ENCODE peak calls at places on chromosomes 3 and 15, in eight cellular contexts. W is uterus, O is mesothelial cell of epicardium, Y is AG04450, M is fibroblast of mammary gland, E is progenitor cell of endocrine pancreas, X is lung, I is body of pancreas. B is an unnamed sample.

GRCh38 chr3:67647390-67647878 is 7.0 kb downstream of the SUCLG2 start:
- DNase-seq in X (peak), M (peak), O (no peak), W (no peak), I (peak), E (no peak), Y (peak), B (no peak)

GRCh38 chr3:147408180-147409105 is 722 bp upstream of the ZIC1 start:
- DNase-seq in W (no peak), M (no peak), X (no peak), Y (no peak), I (no peak), O (no peak), E (no peak), B (no peak)

GRCh38 chr3:51024765-51025681 is 350.3 kb downstream of the DOCK3 start:
- DNase-seq in E (no peak), M (no peak), I (peak), O (no peak), X (no peak), Y (no peak), W (peak), B (no peak)

GRCh38 chr15:95922431-95922830 is 408.1 kb upstream of the NR2F2 start:
- DNase-seq in I (peak), O (no peak), Y (no peak), W (no peak), X (no peak), E (no peak), M (peak), B (no peak)

GRCh38 chr3:55654123-55654787 is 167.1 kb upstream of the WNT5A start:
- DNase-seq in M (no peak), Y (no peak), W (no peak), E (no peak), I (no peak), O (no peak), X (no peak), B (no peak)

GRCh38 chr3:24240306-24240705 is 254.3 kb downstream of the THRB start:
- DNase-seq in I (no peak), X (no peak), O (no peak), E (no peak), Y (no peak), W (no peak), M (no peak), B (no peak)

GRCh38 chr15:77069521-77070121 is 1.3 kb downstream of the TSPAN3 start:
- DNase-seq in E (no peak), I (peak), M (no peak), Y (no peak), O (no peak), X (peak), W (no peak), B (no peak)

GRCh38 chr3:113279686-113280085 is 68.3 kb downstream of the BOC start:
- DNase-seq in M (no peak), E (no peak), I (no peak), X (no peak), O (no peak), W (no peak), Y (no peak), B (no peak)

GRCh38 chr15:51234181-51234927 is 104.0 kb downstream of the CYP19A1 start:
- DNase-seq in W (no peak), Y (no peak), E (no peak), O (no peak), I (no peak), X (no peak), M (peak), B (no peak)

GRCh38 chr15:37019479-37020433 is 80.6 kb downstream of the MEIS2 start:
- DNase-seq in W (no peak), X (peak), Y (no peak), E (no peak), I (peak), M (peak), O (no peak), B (no peak)

GRCh38 chr15:64216722-64217428 is 54.1 kb upstream of the PPIB start:
- DNase-seq in Y (no peak), X (no peak), I (peak), M (peak), W (no peak), O (no peak), E (no peak), B (no peak)

DNA sequence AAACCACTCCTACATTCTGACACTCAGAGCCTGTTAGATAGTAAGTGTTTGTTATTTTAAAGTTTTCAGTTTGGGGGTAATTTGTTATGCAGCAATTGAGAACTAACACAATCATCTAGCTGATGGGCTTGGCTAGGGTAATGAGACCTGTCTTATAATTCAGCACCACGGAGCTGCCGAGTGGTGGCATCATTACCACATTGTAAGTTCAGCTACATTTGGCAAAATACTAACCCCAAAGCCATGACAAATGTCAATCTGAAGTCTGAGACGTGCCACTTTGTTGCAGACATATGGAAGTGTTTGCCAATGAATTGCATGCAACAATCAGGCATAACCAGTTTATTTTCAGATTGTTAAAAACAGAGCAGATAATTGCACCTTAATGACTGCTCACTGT is 52.7 kb downstream of the KLHL6 start:
- DNase-seq in E (no peak), X (no peak), M (no peak), Y (no peak), O (no peak), W (no peak), I (no peak), B (no peak)
- TF ChIP-seq CTCF in E (no peak), X (peak), M (peak), Y (peak), O (no peak), W (no peak), I (no peak), B (no peak)

GRCh38 chr15:57667171-57667924 is 39.2 kb upstream of the POLR2M start:
- DNase-seq in X (no peak), E (no peak), O (peak), W (peak), M (peak), Y (peak), I (peak), B (no peak)
- TF ChIP-seq CTCF in X (no peak), E (peak), O (no peak), W (peak), M (peak), Y (peak), I (no peak), B (peak)

GRCh38 chr3:143895805-143896204 is 47.5 kb upstream of the SLC9A9 start:
- DNase-seq in X (no peak), W (no peak), O (no peak), I (no peak), Y (no peak), E (no peak), M (peak), B (no peak)
- TF ChIP-seq CTCF in X (no peak), W (no peak), O (peak), I (no peak), Y (peak), E (peak), M (peak), B (peak)

GRCh38 chr3:135203026-135203425 is 408.0 kb downstream of the EPHB1 start:
- DNase-seq in W (no peak), O (no peak), E (no peak), M (no peak), X (no peak), I (no peak), Y (no peak), B (no peak)
- TF ChIP-seq CTCF in W (no peak), O (no peak), E (no peak), M (no peak), X (no peak), I (no peak), Y (no peak), B (no peak)

GRCh38 chr3:128914966-128915645 is 35.7 kb downstream of the ACAD9 start:
- DNase-seq in X (no peak), Y (no peak), M (no peak), O (no peak), I (no peak), E (no peak), W (no peak), B (no peak)

GRCh38 chr3:128919988-128920387 is 40.6 kb downstream of the ACAD9 start:
- DNase-seq in X (no peak), Y (no peak), I (no peak), E (no peak), O (no peak), M (no peak), W (no peak), B (no peak)

GRCh38 chr3:128922804-128923459 is 43.5 kb downstream of the ACAD9 start:
- DNase-seq in M (no peak), O (no peak), W (no peak), E (no peak), X (no peak), Y (no peak), I (no peak), B (no peak)

GRCh38 chr3:128911911-128912310 is 32.5 kb downstream of the ACAD9 start:
- DNase-seq in E (no peak), X (no peak), I (no peak), W (no peak), O (no peak), M (no peak), Y (no peak), B (no peak)

GRCh38 chr3:128917291-128917690 is 37.9 kb downstream of the ACAD9 start:
- DNase-seq in I (no peak), X (no peak), W (no peak), E (no peak), O (no peak), Y (no peak), M (no peak), B (no peak)
- TF ChIP-seq CTCF in I (no peak), X (no peak), W (no peak), E (no peak), O (no peak), Y (peak), M (no peak), B (no peak)

GRCh38 chr3:7074217-7074616 is 213.3 kb downstream of the GRM7 start:
- DNase-seq in X (no peak), M (no peak), I (no peak), E (no peak), W (no peak), O (no peak), Y (no peak), B (no peak)

GRCh38 chr3:7070461-7070860 is 209.5 kb downstream of the GRM7 start:
- DNase-seq in M (no peak), X (no peak), O (no peak), E (no peak), Y (no peak), I (no peak), W (no peak), B (no peak)

GRCh38 chr3:7075120-7075519 is 214.2 kb downstream of the GRM7 start:
- DNase-seq in W (no peak), I (no peak), Y (no peak), O (no peak), E (no peak), X (no peak), M (no peak), B (no peak)

DNA sequence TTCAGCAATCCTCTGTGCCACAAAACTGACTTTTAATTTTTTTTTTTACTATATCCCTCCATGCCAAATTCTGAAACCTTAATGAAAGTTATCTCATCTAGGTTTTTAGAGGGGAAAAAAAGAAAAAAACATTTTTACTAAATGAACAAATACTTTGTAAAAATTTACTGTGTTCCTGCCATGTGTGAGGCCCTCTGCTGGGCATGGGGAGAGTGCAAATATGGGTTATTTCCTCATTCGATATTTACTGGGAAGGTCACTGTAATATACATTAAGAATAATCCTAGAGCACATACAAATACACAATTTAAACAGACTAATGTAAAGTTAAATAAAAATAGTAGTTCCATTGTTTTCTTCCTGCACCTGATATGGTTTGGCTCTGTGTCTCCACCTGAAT is 215.0 kb downstream of the GRM7 start:
- DNase-seq in X (no peak), I (no peak), Y (no peak), O (no peak), E (no peak), W (no peak), M (no peak), B (no peak)
- TF ChIP-seq CTCF in X (no peak), I (no peak), Y (no peak), O (no peak), E (peak), W (no peak), M (no peak), B (peak)

GRCh38 chr3:174767406-174767805 is 91.7 kb upstream of the NAALADL2 start:
- DNase-seq in O (no peak), M (peak), I (no peak), E (no peak), Y (no peak), W (no peak), X (no peak), B (no peak)

GRCh38 chr3:174767853-174768382 is 91.2 kb upstream of the NAALADL2 start:
- DNase-seq in I (no peak), M (peak), X (no peak), O (no peak), Y (no peak), E (no peak), W (no peak), B (no peak)

DNA sequence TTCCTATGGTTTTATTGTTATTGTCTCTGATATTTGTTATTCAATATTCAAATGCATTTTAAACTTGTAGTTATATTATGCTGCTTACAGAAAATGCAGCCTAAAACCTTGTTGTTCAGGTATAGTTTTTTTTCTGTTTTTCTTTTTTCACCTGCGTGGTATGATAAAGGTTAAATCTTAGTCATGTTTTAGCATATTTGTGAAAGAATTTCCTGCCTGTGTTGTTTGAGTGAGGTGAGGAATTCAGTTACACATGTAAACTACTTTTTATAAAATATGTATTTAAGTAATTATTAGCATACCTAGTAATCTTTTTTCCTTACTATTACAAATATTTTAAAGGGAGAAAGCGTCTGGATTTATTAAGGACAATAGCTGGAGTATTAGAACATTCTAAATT is 90.0 kb upstream of the NAALADL2 start:
- DNase-seq in M (no peak), W (no peak), I (no peak), E (no peak), Y (no peak), X (no peak), O (no peak), B (no peak)
- TF ChIP-seq CTCF in M (no peak), W (no peak), I (no peak), E (no peak), Y (no peak), X (no peak), O (no peak), B (no peak)

GRCh38 chr3:196128172-196128843 is 46.4 kb upstream of the TFRC start:
- DNase-seq in O (no peak), W (no peak), X (no peak), E (no peak), M (no peak), I (no peak), Y (no peak), B (no peak)
- TF ChIP-seq CTCF in O (no peak), W (no peak), X (no peak), E (no peak), M (no peak), I (no peak), Y (no peak), B (no peak)

B was measured in type B pancreatic cell.